ENCODE peak calls at places on chromosomes 4 and X, in nine cellular contexts. N, K, G, Y, W, D, O, E and M are unnamed samples.

GRCh38 chr4:47486306-47486705 is 1.2 kb downstream of the ATP10D start:
- DNase-seq in N (no peak), K (no peak), G (no peak), Y (no peak), W (no peak), D (no peak), O (no peak), E (no peak), M (no peak)

GRCh38 chrX:103941201-103941975 is 21.0 kb upstream of the TMSB15B start:
- DNase-seq in N (no peak), K (no peak), G (peak; percentile 14), Y (peak; percentile 19), W (no peak), D (no peak), O (no peak), E (no peak), M (no peak)

GRCh38 chrX:17154001-17154400 is 207.5 kb downstream of the REPS2 start:
- DNase-seq in N (no peak), K (no peak), G (no peak), Y (no peak), W (no peak), D (no peak), O (no peak), E (no peak), M (no peak)

GRCh38 chr4:185822791-185823190 is 10.8 kb upstream of the SORBS2 start:
- DNase-seq in N (no peak), K (no peak), G (no peak), Y (no peak), W (no peak), D (no peak), O (no peak), E (no peak), M (no peak)

GRCh38 chr4:153573881-153574807 is 108.0 kb downstream of the TMEM131L start:
- DNase-seq in N (peak; percentile 68), K (no peak), G (peak; percentile 64), Y (peak; percentile 74), W (peak; percentile 67), D (peak; percentile 76), O (peak; percentile 53), E (no peak), M (peak; percentile 76)

GRCh38 chr4:21476753-21477152 is 471.8 kb downstream of the KCNIP4 start:
- DNase-seq in N (no peak), K (no peak), G (no peak), Y (peak; percentile 45), W (no peak), D (no peak), O (no peak), E (no peak), M (no peak)

GRCh38 chr4:86855572-86855971 is 6.4 kb upstream of the SLC10A6 start:
- DNase-seq in N (no peak), K (no peak), G (no peak), Y (peak; percentile 38), W (no peak), D (no peak), O (no peak), E (no peak), M (no peak)

GRCh38 chrX:134566506-134566905 is 91.8 kb downstream of the PLAC1 start:
- DNase-seq in N (no peak), K (no peak), G (no peak), Y (no peak), W (no peak), D (no peak), O (no peak), E (no peak), M (no peak)

GRCh38 chr4:159106636-159107035 is 3.8 kb downstream of the RAPGEF2 start:
- DNase-seq in N (no peak), K (no peak), G (no peak), Y (no peak), W (no peak), D (no peak), O (no peak), E (no peak), M (no peak)

GRCh38 chr4:121656269-121656641 is 40.5 kb downstream of the ANXA5 start:
- DNase-seq in N (peak; percentile 60), K (no peak), G (peak; percentile 7), Y (peak; percentile 77), W (peak; percentile 26), D (peak; percentile 50), O (peak; percentile 30), E (no peak), M (no peak)

GRCh38 chr4:117085185-117085701 is at the start of gene TRAM1L1:
- DNase-seq in N (peak; percentile 45), K (peak; percentile 89), G (no peak), Y (peak; percentile 90), W (peak; percentile 64), D (peak; percentile 70), O (peak; percentile 80), E (peak; percentile 82), M (peak; percentile 86)

GRCh38 chr4:173519130-173520101 is 10.6 kb downstream of the HAND2 start:
- DNase-seq in N (peak; percentile 65), K (peak; percentile 38), G (no peak), Y (peak; percentile 69), W (no peak), D (peak; percentile 79), O (peak; percentile 61), E (no peak), M (no peak)

GRCh38 chr4:116385583-116385982 is 699.8 kb downstream of the TRAM1L1 start:
- DNase-seq in N (no peak), K (no peak), G (no peak), Y (no peak), W (no peak), D (no peak), O (no peak), E (no peak), M (no peak)

GRCh38 chr4:76209876-76210275 is 3.7 kb downstream of the SCARB2 start:
- DNase-seq in N (no peak), K (no peak), G (no peak), Y (no peak), W (no peak), D (no peak), O (no peak), E (no peak), M (no peak)

DNA sequence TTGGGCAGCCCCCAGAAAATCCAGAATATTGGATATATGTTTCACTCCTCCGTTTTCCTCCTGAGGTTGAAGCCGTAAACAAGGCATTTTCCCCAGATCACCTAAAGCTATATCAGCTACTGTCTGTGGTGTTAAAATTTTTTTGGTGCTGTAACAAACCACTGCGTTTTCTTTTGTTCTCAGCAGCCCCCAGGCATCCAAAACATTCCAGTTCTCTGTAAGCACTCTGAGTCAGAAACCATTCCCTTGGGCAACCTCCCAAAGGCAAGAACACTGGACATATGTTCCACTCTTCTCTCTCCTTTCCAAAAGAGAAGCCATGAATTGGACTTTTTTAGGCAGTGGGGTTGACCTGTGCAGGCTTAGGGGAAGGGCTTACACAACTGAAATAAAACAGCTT is 310.9 kb downstream of the MID1IP1 start:
- DNase-seq in N (no peak), K (no peak), G (no peak), Y (no peak), W (no peak), D (no peak), O (no peak), E (no peak), M (no peak)
- H3K9me3 ChIP-seq in N (no peaks in the 10 kb centered on the region), K (no peaks in the 10 kb centered on the region), G (no peaks in the 10 kb centered on the region), Y (no peaks in the 10 kb centered on the region), W (peaks cover 29% of the 10 kb centered on the region), D (peaks cover 3% of the 10 kb centered on the region), O (no peaks in the 10 kb centered on the region), E (no peaks in the 10 kb centered on the region), M (no peaks in the 10 kb centered on the region)

DNA sequence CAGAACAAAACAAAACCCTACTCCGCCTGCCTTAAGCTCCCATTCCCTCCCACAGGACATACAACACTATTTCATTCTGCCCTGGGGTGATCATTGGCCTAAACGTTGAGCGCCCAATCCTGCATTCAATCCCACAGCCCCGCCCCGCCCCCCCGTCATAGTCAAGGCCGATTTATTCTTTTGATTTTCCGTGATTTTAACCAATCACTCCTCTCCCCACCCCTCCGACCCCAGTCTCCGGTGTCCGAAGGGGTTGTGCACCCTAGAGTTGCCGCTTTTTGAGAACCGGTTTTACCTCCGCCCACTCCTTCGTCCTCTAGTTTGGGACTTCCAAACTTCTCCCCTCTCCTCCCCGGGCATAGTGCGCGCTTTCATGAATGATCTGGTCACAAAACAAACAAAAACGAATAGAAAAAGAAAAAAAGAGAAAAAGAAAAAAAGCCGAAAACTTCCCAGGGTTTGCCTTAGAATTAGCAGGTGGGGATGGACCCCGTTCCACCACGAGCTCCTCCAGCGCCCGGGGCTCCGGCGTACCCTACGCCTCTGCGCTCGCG is 446 bp upstream of the UBE2A start:
- DNase-seq in N (peak; percentile 34), K (no peak), G (no peak), Y (peak; percentile 17), W (no peak), D (peak; percentile 38), O (peak; percentile 24), E (no peak), M (no peak)
- H3K9me3 ChIP-seq in N (no peaks in the 10 kb centered on the region), K (no peaks in the 10 kb centered on the region), G (no peaks in the 10 kb centered on the region), Y (no peaks in the 10 kb centered on the region), W (no peaks in the 10 kb centered on the region), D (no peaks in the 10 kb centered on the region), O (no peaks in the 10 kb centered on the region), E (no peaks in the 10 kb centered on the region), M (no peaks in the 10 kb centered on the region)

DNA sequence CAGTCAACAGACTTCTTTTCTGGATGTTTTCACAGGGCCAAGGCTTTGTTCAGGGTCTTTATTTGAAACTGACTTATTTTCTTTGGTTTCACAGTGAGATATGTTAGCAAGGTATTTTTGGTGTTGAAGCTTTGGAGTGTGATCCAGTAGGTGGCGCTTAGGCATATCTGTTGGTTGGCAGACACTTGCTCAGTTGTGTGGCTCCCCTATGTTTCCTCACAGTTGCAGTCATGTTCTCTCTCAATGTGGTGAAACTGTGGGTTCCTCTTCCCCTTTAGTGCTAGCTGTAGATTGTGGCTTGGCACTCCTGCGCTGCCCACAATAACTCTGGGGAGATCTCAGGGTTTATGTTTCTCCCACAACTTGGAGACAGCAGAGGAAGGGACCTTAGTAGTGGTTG is 460.8 kb downstream of the SLITRK2 start:
- DNase-seq in N (no peak), K (no peak), G (no peak), Y (peak; percentile 28), W (no peak), D (no peak), O (no peak), E (no peak), M (no peak)
- H3K9me3 ChIP-seq in N (no peaks in the 10 kb centered on the region), K (no peaks in the 10 kb centered on the region), G (no peaks in the 10 kb centered on the region), Y (no peaks in the 10 kb centered on the region), W (no peaks in the 10 kb centered on the region), D (no peaks in the 10 kb centered on the region), O (no peaks in the 10 kb centered on the region), E (no peaks in the 10 kb centered on the region), M (no peaks in the 10 kb centered on the region)

GRCh38 chr4:131635191-131635590 is 1513.9 kb upstream of the PCDH10 start:
- DNase-seq in N (no peak), K (no peak), G (no peak), Y (no peak), W (no peak), D (no peak), O (no peak), E (no peak), M (no peak)

GRCh38 chr4:131638776-131639175 is 1510.3 kb upstream of the PCDH10 start:
- DNase-seq in N (no peak), K (no peak), G (no peak), Y (no peak), W (no peak), D (no peak), O (no peak), E (no peak), M (no peak)

DNA sequence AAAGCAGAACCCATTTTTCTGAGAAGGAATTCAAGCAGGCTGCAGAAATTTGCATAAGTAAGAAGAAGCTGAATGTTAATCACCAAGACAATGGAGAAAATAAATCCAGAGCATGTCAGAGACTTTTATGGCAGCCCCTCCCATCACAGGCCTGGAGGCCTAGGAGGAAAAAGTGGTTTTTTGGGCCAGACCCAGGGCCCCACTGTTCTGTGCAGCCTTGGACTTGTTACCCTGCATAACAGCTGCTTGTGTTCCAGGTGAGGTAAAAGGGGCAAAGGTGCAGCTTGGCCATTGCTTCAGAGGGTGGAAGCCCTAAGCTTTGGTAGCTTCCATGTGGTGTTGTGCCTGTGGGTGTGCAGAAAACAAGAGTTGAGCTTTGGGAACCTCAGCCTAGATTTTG is 1516.2 kb upstream of the PCDH10 start:
- DNase-seq in N (no peak), K (no peak), G (no peak), Y (no peak), W (no peak), D (no peak), O (no peak), E (no peak), M (no peak)
- H3K9me3 ChIP-seq in N (peaks cover 7% of the 10 kb centered on the region), K (no peaks in the 10 kb centered on the region), G (peaks cover 9% of the 10 kb centered on the region), Y (no peaks in the 10 kb centered on the region), W (no peaks in the 10 kb centered on the region), D (no peaks in the 10 kb centered on the region), O (peaks cover 1% of the 10 kb centered on the region), E (no peaks in the 10 kb centered on the region), M (peaks cover 4% of the 10 kb centered on the region)